ENCODE peak calls at places on chromosomes 2 and 18, in five cellular contexts. U, E, B, H and F are unnamed samples.

GRCh38 chr2:47310801-47311560 is 92.0 kb upstream of the MSH2 start:
- DNase-seq in B (no peak), E (no peak), U (no peak), H (no peak), F (no peak)

GRCh38 chr2:80643598-80643997 is 339.0 kb upstream of the LRRTM1 start:
- DNase-seq in U (no peak), B (no peak), H (no peak), E (no peak), F (no peak)

GRCh38 chr18:49514577-49514976 is 27.5 kb upstream of the C18orf32 start:
- DNase-seq in E (no peak), U (no peak), B (no peak), H (peak), F (no peak)

GRCh38 chr2:14634885-14635871 is 2.7 kb downstream of the LRATD1 start:
- DNase-seq in B (no peak), E (peak), H (peak), U (peak), F (peak)

GRCh38 chr2:101083613-101084012 is 67.6 kb downstream of the TBC1D8 start:
- DNase-seq in E (no peak), U (no peak), H (no peak), B (no peak), F (no peak)

GRCh38 chr2:3595985-3596384 is 1.1 kb downstream of the COLEC11 start:
- DNase-seq in U (no peak), H (no peak), B (no peak), E (no peak), F (no peak)

GRCh38 chr2:10286216-10287037 is 16.3 kb upstream of the HPCAL1 start:
- DNase-seq in U (no peak), E (no peak), B (no peak), H (peak), F (no peak)

GRCh38 chr2:226215902-226216503 is 583.6 kb downstream of the IRS1 start:
- DNase-seq in B (peak), H (peak), U (peak), E (peak), F (no peak)

GRCh38 chr2:156321243-156321904 is 11.1 kb downstream of the NR4A2 start:
- DNase-seq in H (no peak), E (peak), U (no peak), B (no peak), F (no peak)

GRCh38 chr2:64716569-64716968 is 62.9 kb upstream of the SERTAD2 start:
- DNase-seq in H (no peak), E (no peak), U (no peak), B (no peak), F (no peak)

GRCh38 chr2:1742680-1743395 is 1.5 kb downstream of the PXDN start:
- DNase-seq in B (no peak), H (no peak), E (peak), U (peak), F (peak)

GRCh38 chr2:205850611-205851010 is 168.3 kb downstream of the NRP2 start:
- DNase-seq in E (peak), H (no peak), U (no peak), B (no peak), F (no peak)

GRCh38 chr2:128410035-128410757 is 91.5 kb upstream of the HS6ST1 start:
- DNase-seq in U (no peak), B (no peak), H (no peak), E (no peak), F (no peak)

GRCh38 chr2:58429285-58429874 is 188.3 kb upstream of the FANCL start:
- DNase-seq in E (no peak), H (no peak), U (no peak), B (no peak), F (no peak)

GRCh38 chr2:200054681-200055468 is 99.5 kb downstream of the MAIP1 start:
- DNase-seq in E (no peak), B (no peak), U (no peak), H (peak), F (no peak)

GRCh38 chr2:109087055-109087663 is 41.8 kb upstream of the SH3RF3 start:
- DNase-seq in H (no peak), U (no peak), E (no peak), B (no peak), F (no peak)

GRCh38 chr2:217672472-217672871 is 330.3 kb downstream of the TNS1 start:
- DNase-seq in B (no peak), E (no peak), H (peak), U (no peak), F (peak)
- H3K4me3 ChIP-seq in B (no peak), E (no peak), H (no peak), U (no peak), F (no peak)

GRCh38 chr2:67733517-67733916 is 329.3 kb downstream of the C1D start:
- DNase-seq in H (peak), U (peak), E (peak), B (peak), F (no peak)
- TF ChIP-seq CTCF in H (peak), U (peak), E (peak), B (peak), F (peak)

GRCh38 chr18:48407358-48407757 is 1.8 kb downstream of the ZBTB7C start:
- DNase-seq in H (no peak), E (no peak), B (no peak), U (no peak), F (no peak)
- H3K4me3 ChIP-seq in H (no peak), E (no peak), B (no peak), U (no peak), F (no peak)

DNA sequence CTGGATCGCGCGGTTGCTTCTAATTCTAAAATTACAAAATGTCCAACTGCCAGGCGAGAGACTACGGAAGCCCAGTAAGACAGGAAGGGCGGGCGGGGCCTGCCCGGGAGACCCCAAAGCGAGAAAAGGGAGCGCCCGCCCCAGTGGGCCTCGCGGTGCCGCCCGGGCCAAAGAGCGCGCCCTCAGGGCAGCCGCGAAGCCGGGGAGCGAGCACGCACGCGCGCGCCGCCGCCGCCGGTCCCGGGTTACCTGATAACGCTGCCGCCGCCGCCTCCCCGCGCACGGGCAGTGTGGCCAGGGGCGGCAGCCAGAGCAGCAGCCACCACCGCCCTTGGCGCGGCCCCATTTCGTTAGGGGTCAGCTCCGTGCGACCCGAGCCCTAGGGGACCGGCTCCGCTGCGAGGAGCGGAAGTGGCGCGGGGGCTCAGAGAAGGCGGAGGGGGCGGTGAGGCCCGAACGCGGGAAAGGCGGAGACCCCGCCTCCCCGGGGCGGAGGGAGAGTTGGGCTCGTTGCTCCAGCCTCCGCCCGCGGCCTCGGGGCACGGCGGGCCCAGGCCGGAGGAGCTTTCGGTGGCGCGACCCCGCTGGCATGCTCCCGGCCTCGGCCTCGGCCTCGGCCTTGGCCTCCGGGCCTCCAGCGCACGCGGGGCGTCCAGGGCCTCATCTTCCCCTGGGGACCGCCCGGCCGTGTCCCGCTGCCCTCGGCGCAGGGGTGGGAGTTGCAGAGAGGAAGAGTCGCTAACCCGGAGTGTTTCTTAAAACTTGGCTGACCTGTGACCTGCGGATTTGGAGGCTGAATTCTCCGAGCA is at the start of gene NEMP2:
- DNase-seq in E (peak), U (peak), B (peak), H (peak), F (no peak)
- TF ChIP-seq CTCF in E (no peak), U (no peak), B (no peak), H (no peak), F (no peak)

GRCh38 chr2:193154076-193154475 is 959.3 kb upstream of the TMEFF2 start:
- DNase-seq in H (no peak), B (no peak), U (no peak), E (no peak), F (no peak)

GRCh38 chr2:193156480-193156879 is 961.7 kb upstream of the TMEFF2 start:
- DNase-seq in H (no peak), B (no peak), E (no peak), U (no peak), F (no peak)

GRCh38 chr2:193153576-193153975 is 958.8 kb upstream of the TMEFF2 start:
- DNase-seq in U (no peak), B (no peak), H (no peak), E (no peak), F (no peak)
- H3K4me3 ChIP-seq in U (no peak), B (no peak), H (no peak), E (no peak), F (no peak)

GRCh38 chr2:20600756-20601325 is 50.1 kb downstream of the HS1BP3 start:
- DNase-seq in H (no peak), U (peak), E (no peak), B (no peak), F (no peak)
- TF ChIP-seq CTCF in H (peak), U (peak), E (peak), B (peak), F (peak)

GRCh38 chr2:237670641-237671040 is 43.3 kb downstream of the LRRFIP1 start:
- DNase-seq in U (no peak), H (no peak), E (no peak), B (no peak), F (no peak)

GRCh38 chr2:237671466-237672173 is 44.2 kb downstream of the LRRFIP1 start:
- DNase-seq in H (no peak), E (no peak), B (no peak), U (no peak), F (no peak)

GRCh38 chr2:237669129-237669627 is 41.8 kb downstream of the LRRFIP1 start:
- DNase-seq in H (no peak), E (no peak), U (no peak), B (no peak), F (no peak)

GRCh38 chr2:237668440-237668839 is 41.1 kb downstream of the LRRFIP1 start:
- DNase-seq in H (no peak), U (no peak), B (no peak), E (no peak), F (no peak)

GRCh38 chr2:237669628-237670351 is 42.4 kb downstream of the LRRFIP1 start:
- DNase-seq in E (peak), H (no peak), B (peak), U (peak), F (no peak)
- H3K4me3 ChIP-seq in E (no peak), H (no peak), B (peak), U (no peak), F (no peak)

GRCh38 chr2:148643421-148643820 is 1.1 kb upstream of the EPC2 start:
- DNase-seq in B (no peak), U (no peak), E (no peak), H (no peak), F (no peak)

GRCh38 chr2:148645925-148646559 is 1.5 kb downstream of the EPC2 start:
- DNase-seq in U (peak), E (peak), H (peak), B (peak), F (peak)

GRCh38 chr2:148644885-148645134 is 259 bp downstream of the EPC2 start:
- DNase-seq in H (no peak), B (no peak), U (no peak), E (no peak), F (no peak)

GRCh38 chr2:148643998-148644884 is at the start of gene EPC2:
- DNase-seq in U (peak), H (peak), B (peak), E (peak), F (peak)

GRCh38 chr2:148645135-148645924 is 779 bp downstream of the EPC2 start:
- DNase-seq in U (peak), E (peak), B (peak), H (peak), F (peak)
- TF ChIP-seq CTCF in U (peak), E (peak), B (peak), H (peak), F (peak)

GRCh38 chr2:238650536-238650935 is 197.3 kb upstream of the TWIST2 start:
- DNase-seq in H (no peak), B (no peak), E (no peak), U (no peak), F (no peak)
- H3K4me3 ChIP-seq in H (no peak), B (no peak), E (no peak), U (no peak), F (no peak)

GRCh38 chr18:10495936-10496335 is 29.9 kb upstream of the NAPG start:
- DNase-seq in U (no peak), H (no peak), E (no peak), B (no peak), F (no peak)

GRCh38 chr18:10488022-10488421 is 33.6 kb downstream of the APCDD1 start:
- DNase-seq in E (no peak), H (no peak), B (no peak), U (peak), F (no peak)

GRCh38 chr18:10487161-10487560 is 32.7 kb downstream of the APCDD1 start:
- DNase-seq in H (no peak), B (peak), U (no peak), E (no peak), F (no peak)

GRCh38 chr18:10485475-10485874 is 31.0 kb downstream of the APCDD1 start:
- DNase-seq in U (no peak), B (no peak), E (no peak), H (no peak), F (no peak)

DNA sequence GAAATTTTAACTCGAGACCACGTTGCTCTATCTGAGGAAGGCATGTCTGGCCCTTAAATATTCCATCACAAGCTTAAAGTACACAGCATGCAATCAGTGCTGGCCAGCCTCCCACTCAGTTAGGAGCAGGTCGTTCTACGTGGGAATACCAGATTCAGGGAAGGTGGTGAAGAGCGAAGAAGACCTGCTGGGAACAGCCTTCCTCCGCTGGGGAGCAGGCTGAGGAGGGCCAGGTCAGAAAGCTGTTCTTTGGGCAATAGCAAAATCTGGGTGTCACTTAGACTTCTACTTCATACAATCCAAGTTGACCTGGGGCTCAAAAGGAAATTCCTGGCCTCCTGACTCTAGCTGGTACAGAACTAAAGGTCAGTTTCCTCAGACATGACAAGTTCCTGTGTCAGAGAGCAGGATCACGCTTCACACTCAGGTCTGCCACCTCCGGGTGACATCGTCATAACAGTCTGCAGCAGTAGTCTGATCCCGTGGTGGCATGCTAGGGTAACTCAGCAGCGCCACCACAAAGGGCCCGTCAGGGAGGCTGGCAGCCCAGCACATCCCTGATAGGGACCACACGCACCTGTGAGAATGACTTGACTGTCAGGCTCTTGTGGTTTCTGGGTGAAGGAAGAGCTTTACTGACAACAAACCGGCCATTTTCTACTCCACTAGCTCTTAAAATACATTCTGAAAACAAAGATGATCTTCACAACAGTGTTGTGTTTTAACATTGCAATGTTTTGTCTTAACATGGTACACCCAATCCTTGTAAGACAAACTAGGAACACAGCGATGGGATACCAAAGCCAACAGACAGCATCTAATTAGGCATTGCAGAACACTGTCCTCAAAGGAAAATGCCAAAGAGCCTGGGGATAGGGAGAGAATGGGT is 35.2 kb upstream of the NAPG start:
- DNase-seq in B (peak), E (peak), U (no peak), H (no peak), F (peak)
- TF ChIP-seq CTCF in B (peak), E (no peak), U (no peak), H (peak), F (peak)